ENCODE peak calls at places on chromosomes 1 and 21, in seven cellular contexts. R, F, N, L, C, T and A are unnamed samples.

GRCh38 chr21:33201945-33202344 is 27.8 kb upstream of the IFNAR2 start:
- DNase-seq in R (no peak), F (no peak), N (no peak), L (no peak), C (no peak), T (no peak), A (no peak)

GRCh38 chr1:92792340-92792782 is 7.5 kb upstream of the EVI5 start:
- DNase-seq in R (no peak), F (no peak), N (no peak), L (peak; percentile 87), C (no peak), T (no peak), A (peak; percentile 29)

GRCh38 chr21:31865429-31865970 is 7.3 kb upstream of the HUNK start:
- DNase-seq in R (no peak), F (no peak), N (no peak), L (no peak), C (no peak), T (no peak), A (no peak)

GRCh38 chr1:66254785-66255184 is 279.2 kb upstream of the SGIP1 start:
- DNase-seq in R (no peak), F (no peak), N (no peak), L (no peak), C (no peak), T (no peak), A (no peak)

GRCh38 chr1:189597083-189597482 is 880.6 kb downstream of the BRINP3 start:
- DNase-seq in R (no peak), F (no peak), N (no peak), L (no peak), C (no peak), T (no peak), A (no peak)

GRCh38 chr1:22216210-22216883 is 73.5 kb upstream of the WNT4 start:
- DNase-seq in R (no peak), F (no peak), N (no peak), L (no peak), C (no peak), T (no peak), A (no peak)

GRCh38 chr1:16017461-16018303 is at the start of gene HSPB7:
- DNase-seq in R (no peak), F (no peak), N (no peak), L (peak; percentile 72), C (peak; percentile 96), T (no peak), A (peak; percentile 72)

GRCh38 chr1:16209847-16210407 is 2.5 kb downstream of the ARHGEF19 start:
- DNase-seq in R (no peak), F (no peak), N (no peak), L (no peak), C (no peak), T (no peak), A (no peak)

GRCh38 chr1:86928819-86929218 is 14.4 kb downstream of the HS2ST1 start:
- DNase-seq in R (no peak), F (no peak), N (no peak), L (no peak), C (no peak), T (no peak), A (no peak)

GRCh38 chr1:18734461-18735368 is 104.1 kb downstream of the PAX7 start:
- DNase-seq in R (no peak), F (no peak), N (no peak), L (no peak), C (no peak), T (no peak), A (no peak)

GRCh38 chr1:14880456-14881316 is 272.9 kb upstream of the TMEM51 start:
- DNase-seq in R (peak; percentile 32), F (no peak), N (no peak), L (no peak), C (peak; percentile 66), T (no peak), A (peak; percentile 66)

GRCh38 chr1:24643362-24644346 is 552 bp downstream of the SRRM1 start:
- DNase-seq in R (peak; percentile 42), F (no peak), N (no peak), L (peak; percentile 56), C (no peak), T (no peak), A (peak; percentile 9)

GRCh38 chr1:39657923-39658485 is 13.9 kb downstream of the NT5C1A start:
- DNase-seq in R (peak; percentile 36), F (peak; percentile 23), N (peak; percentile 47), L (peak; percentile 93), C (peak; percentile 64), T (peak; percentile 41), A (peak; percentile 86)

GRCh38 chr1:174740248-174740990 is 259.3 kb upstream of the CACYBP start:
- DNase-seq in R (peak; percentile 16), F (no peak), N (no peak), L (no peak), C (peak; percentile 16), T (no peak), A (peak; percentile 82)

GRCh38 chr1:88673446-88673845 is 10.6 kb upstream of the PKN2 start:
- DNase-seq in R (no peak), F (no peak), N (no peak), L (no peak), C (no peak), T (no peak), A (no peak)

GRCh38 chr1:65725064-65725463 is 67.6 kb upstream of the PDE4B start:
- DNase-seq in R (no peak), F (no peak), N (no peak), L (no peak), C (no peak), T (no peak), A (no peak)

DNA sequence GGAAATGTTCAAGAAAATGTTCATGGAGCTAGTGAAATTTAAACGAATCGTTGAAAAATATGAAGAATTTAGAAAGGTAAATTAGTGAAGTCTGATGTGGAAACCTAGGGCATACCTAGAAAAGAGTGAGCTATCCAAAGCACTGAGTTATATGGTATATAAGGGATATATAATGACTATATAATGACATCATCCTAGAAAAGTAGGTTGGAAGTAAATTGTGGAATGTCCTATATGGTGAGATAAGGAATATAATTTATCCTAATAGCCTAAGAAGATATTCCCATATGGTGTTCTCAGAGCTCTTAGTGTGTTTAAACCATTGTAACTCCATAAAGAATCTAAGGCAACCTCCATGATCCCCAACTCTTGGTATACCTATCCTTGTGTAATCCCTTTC is 876.4 kb upstream of the ADGRL2 start:
- DNase-seq in R (no peak), F (no peak), N (no peak), L (no peak), C (no peak), T (no peak), A (no peak)
- H3K4me3 ChIP-seq in R (no peak overlapping the region), F (no peak overlapping the region), N (no peak overlapping the region), L (no peak overlapping the region), C (no peak overlapping the region), T (no peak overlapping the region), A (no peak overlapping the region)

DNA sequence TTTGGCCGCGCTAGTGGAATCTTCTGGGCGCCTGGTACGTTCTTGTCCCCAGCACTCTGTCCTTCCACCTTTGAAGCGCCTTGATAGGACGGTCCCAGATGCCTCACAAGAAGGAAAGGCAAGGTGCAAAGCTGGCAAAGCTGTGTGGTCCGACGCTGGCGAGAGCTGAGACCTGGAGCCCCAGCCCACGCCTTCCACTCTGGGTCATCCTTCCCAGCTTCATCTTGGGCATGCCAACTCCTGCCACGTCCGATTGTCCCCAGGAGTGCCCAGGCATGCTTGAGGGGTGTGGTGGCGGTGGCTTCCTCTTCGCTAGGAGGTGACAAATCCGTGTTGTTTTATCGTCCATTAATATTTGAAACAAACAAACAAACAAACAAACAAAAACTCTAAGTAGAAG is 123.9 kb upstream of the DPYD start:
- DNase-seq in R (no peak), F (no peak), N (no peak), L (peak; percentile 22), C (no peak), T (no peak), A (no peak)
- H3K4me3 ChIP-seq in R (peak overlapping the region; percentile 78), F (peak overlapping the region; percentile 85), N (no peak overlapping the region), L (peak overlapping the region; percentile 63), C (peak overlapping the region; percentile 88), T (peak overlapping the region; percentile 50), A (peak overlapping the region; percentile 83)

GRCh38 chr1:165871311-165872067 is 44.1 kb downstream of the UCK2 start:
- DNase-seq in R (peak; percentile 49), F (no peak), N (peak; percentile 52), L (peak; percentile 75), C (no peak), T (no peak), A (peak; percentile 70)
- H3K4me3 ChIP-seq in R (no peak overlapping the region), F (no peak overlapping the region), N (no peak overlapping the region), L (no peak overlapping the region), C (no peak overlapping the region), T (no peak overlapping the region), A (no peak overlapping the region)

DNA sequence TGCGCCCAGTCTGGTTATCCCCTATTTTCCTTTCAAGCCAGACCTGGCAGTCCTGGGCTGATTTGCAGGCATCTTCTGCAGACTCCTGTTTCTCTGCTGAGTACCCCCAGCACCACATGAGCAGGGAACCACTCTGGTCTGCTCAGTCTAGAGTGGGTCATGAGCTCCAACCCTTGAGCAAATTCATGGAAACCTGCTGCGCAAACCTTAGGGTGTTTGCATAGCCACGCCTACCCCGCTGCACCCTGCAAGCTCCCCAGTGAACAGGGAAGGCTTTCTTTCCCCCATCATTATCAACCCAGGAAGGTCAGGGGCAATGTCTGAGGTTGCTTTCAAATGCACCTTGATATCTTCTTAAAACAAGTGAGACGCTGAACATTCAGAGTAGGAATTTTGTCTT is 11.0 kb upstream of the KCNE1 start:
- DNase-seq in R (no peak), F (no peak), N (no peak), L (peak; percentile 24), C (no peak), T (no peak), A (no peak)
- H3K4me3 ChIP-seq in R (no peak overlapping the region), F (no peak overlapping the region), N (no peak overlapping the region), L (no peak overlapping the region), C (no peak overlapping the region), T (no peak overlapping the region), A (no peak overlapping the region)

GRCh38 chr1:44355582-44356305 is 687 bp upstream of the ERI3 start:
- DNase-seq in R (no peak), F (no peak), N (no peak), L (no peak), C (no peak), T (no peak), A (no peak)
- H3K4me3 ChIP-seq in R (peak overlapping the region; percentile 47), F (peak overlapping the region; percentile 42), N (no peak overlapping the region), L (peak overlapping the region; percentile 98), C (peak overlapping the region; percentile 37), T (peak overlapping the region; percentile 90), A (peak overlapping the region; percentile 84)

GRCh38 chr1:37739222-37739621 is 25.7 kb downstream of the EPHA10 start:
- DNase-seq in R (peak; percentile 94), F (no peak), N (no peak), L (no peak), C (no peak), T (no peak), A (no peak)

GRCh38 chr1:37732111-37732780 is 32.7 kb downstream of the EPHA10 start:
- DNase-seq in R (no peak), F (no peak), N (no peak), L (no peak), C (no peak), T (no peak), A (no peak)

GRCh38 chr1:37731312-37732019 is 33.5 kb downstream of the EPHA10 start:
- DNase-seq in R (no peak), F (no peak), N (no peak), L (no peak), C (no peak), T (no peak), A (no peak)

GRCh38 chr1:37734629-37735591 is 30.0 kb downstream of the EPHA10 start:
- DNase-seq in R (no peak), F (no peak), N (no peak), L (peak; percentile 86), C (no peak), T (no peak), A (no peak)
- H3K4me3 ChIP-seq in R (no peak overlapping the region), F (no peak overlapping the region), N (no peak overlapping the region), L (peak overlapping the region; percentile 94), C (no peak overlapping the region), T (no peak overlapping the region), A (no peak overlapping the region)

GRCh38 chr1:160578175-160578693 is 1.1 kb downstream of the CD84 start:
- DNase-seq in R (no peak), F (no peak), N (no peak), L (no peak), C (no peak), T (no peak), A (no peak)
- H3K4me3 ChIP-seq in R (no peak overlapping the region), F (no peak overlapping the region), N (peak overlapping the region; percentile 2), L (no peak overlapping the region), C (no peak overlapping the region), T (no peak overlapping the region), A (no peak overlapping the region)